ENCODE peak calls at places on chromosomes 12 and 14, in four cellular contexts. A, O, H and G are unnamed samples.

GRCh38 chr14:54893151-54893760 is 9.4 kb downstream of the GCH1 start:
- DNase-seq in A (no peak), O (no peak), H (no peak), G (peak)

GRCh38 chr12:114248527-114248926 is 157.4 kb downstream of the TBX5 start:
- DNase-seq in A (no peak), O (no peak), H (no peak), G (no peak)

GRCh38 chr14:33796356-33796755 is 154.5 kb downstream of the EGLN3 start:
- DNase-seq in A (no peak), O (no peak), H (no peak), G (no peak)

GRCh38 chr14:54918427-54918826 is 15.8 kb upstream of the GCH1 start:
- DNase-seq in A (no peak), O (no peak), H (no peak), G (no peak)

GRCh38 chr12:64733857-64734256 is 25.3 kb downstream of the GNS start:
- DNase-seq in A (no peak), O (peak), H (no peak), G (peak)

GRCh38 chr12:85016423-85016822 is 19.7 kb downstream of the TSPAN19 start:
- DNase-seq in A (no peak), O (no peak), H (no peak), G (peak)

GRCh38 chr14:34220921-34221320 is 241.1 kb downstream of the SPTSSA start:
- DNase-seq in A (no peak), O (no peak), H (peak), G (no peak)

GRCh38 chr12:2582631-2583616 is 211.8 kb upstream of the FKBP4 start:
- DNase-seq in A (peak), O (peak), H (peak), G (peak)

GRCh38 chr12:51174501-51174900 is 1.6 kb upstream of the TFCP2 start:
- DNase-seq in A (no peak), O (no peak), H (no peak), G (no peak)

GRCh38 chr12:131375972-131376345 is 334.9 kb upstream of the SFSWAP start:
- DNase-seq in A (no peak), O (no peak), H (no peak), G (no peak)